ENCODE peak calls at places on chromosome 20, in nine cellular contexts. A is choroid plexus epithelial cell, F is endothelial cell, C is body of pancreas, O is CD14-positive monocyte, Q is H9, H is progenitor cell of endocrine pancreas, Y is WTC11, D is PC-3. W is an unnamed sample.
A peak's percentile ranks its signal among the peaks of the same experiment; 100 is the strongest.

GRCh38 chr20:22719250-22719649 is 134.9 kb upstream of the FOXA2 start:
- DNase-seq in D (no peak), H (no peak), F (no peak), Q (no peak), O (no peak), A (no peak), C (no peak), Y (no peak), W (no peak)

GRCh38 chr20:44635877-44636276 is 15.6 kb downstream of the ADA start:
- DNase-seq in Y (no peak), D (no peak), C (no peak), H (no peak), O (no peak), F (no peak), A (no peak), Q (no peak), W (no peak)

GRCh38 chr20:20360464-20360863 is 7.4 kb upstream of the INSM1 start:
- DNase-seq in H (peak; percentile 30), O (no peak), A (peak; percentile 85), F (peak; percentile 62), Q (peak; percentile 52), D (peak; percentile 89), Y (peak; percentile 45), C (peak; percentile 58), W (no peak)

GRCh38 chr20:4415281-4415680 is 306.4 kb upstream of the PRND start:
- DNase-seq in F (no peak), H (no peak), A (no peak), Q (no peak), C (no peak), D (no peak), Y (no peak), O (no peak), W (no peak)

GRCh38 chr20:4135385-4136077 is 120.2 kb upstream of the RNF24 start:
- DNase-seq in A (peak; percentile 96), F (no peak), C (peak; percentile 55), H (no peak), Q (peak; percentile 52), Y (no peak), O (no peak), D (peak; percentile 99), W (no peak)

GRCh38 chr20:59988141-59988540 is 29.9 kb downstream of the CDH26 start:
- DNase-seq in Q (no peak), D (peak; percentile 97), F (no peak), O (no peak), Y (no peak), H (no peak), A (no peak), C (peak; percentile 57), W (no peak)

GRCh38 chr20:63652192-63652980 is 838 bp downstream of the STMN3 start:
- DNase-seq in A (no peak), F (no peak), H (no peak), Q (peak; percentile 53), C (peak; percentile 23), Y (peak; percentile 58), D (no peak), O (no peak), W (no peak)

GRCh38 chr20:23205656-23206055 is 119.5 kb upstream of the CD93 start:
- DNase-seq in Y (peak; percentile 26), H (no peak), O (no peak), C (peak; percentile 68), A (no peak), D (peak; percentile 51), Q (peak; percentile 39), F (peak; percentile 20), W (no peak)

GRCh38 chr20:8246153-8246552 is 114.1 kb downstream of the PLCB1 start:
- DNase-seq in F (no peak), H (no peak), D (no peak), Y (no peak), C (no peak), Q (no peak), A (peak; percentile 63), O (no peak), W (no peak)

GRCh38 chr20:36506253-36506652 is 35.1 kb upstream of the MYL9 start:
- DNase-seq in F (no peak), H (no peak), O (no peak), Y (no peak), Q (no peak), C (no peak), D (peak; percentile 42), A (peak; percentile 53), W (no peak)

GRCh38 chr20:33693741-33694645 is 7.8 kb upstream of the E2F1 start:
- DNase-seq in O (no peak), Q (no peak), D (no peak), Y (peak; percentile 30), A (no peak), C (no peak), F (no peak), H (no peak), W (no peak)

GRCh38 chr20:46021361-46022359 is 7.4 kb upstream of the SLC12A5 start:
- DNase-seq in H (peak; percentile 69), O (no peak), Q (peak; percentile 98), D (peak; percentile 61), A (no peak), Y (peak; percentile 98), F (peak; percentile 99), C (peak; percentile 40), W (no peak)

GRCh38 chr20:36313936-36314335 is 7.8 kb downstream of the DLGAP4 start:
- DNase-seq in C (no peak), Q (no peak), F (no peak), D (no peak), H (no peak), A (no peak), Y (peak; percentile 12), O (no peak), W (peak; percentile 92)

GRCh38 chr20:20628314-20628713 is 84.1 kb downstream of the RALGAPA2 start:
- DNase-seq in D (no peak), H (no peak), Q (no peak), A (no peak), C (no peak), F (no peak), O (no peak), Y (no peak), W (no peak)

GRCh38 chr20:51169813-51170212 is 146.9 kb upstream of the KCNG1 start:
- DNase-seq in D (no peak), O (no peak), F (no peak), H (no peak), C (no peak), Y (no peak), Q (peak; percentile 57), A (no peak), W (no peak)
- TF ChIP-seq CTCF in D (no peak), O (no peak), F (no peak), H (no peak), C (no peak), Y (no peak), Q (no peak), A (no peak), W (no peak)

DNA sequence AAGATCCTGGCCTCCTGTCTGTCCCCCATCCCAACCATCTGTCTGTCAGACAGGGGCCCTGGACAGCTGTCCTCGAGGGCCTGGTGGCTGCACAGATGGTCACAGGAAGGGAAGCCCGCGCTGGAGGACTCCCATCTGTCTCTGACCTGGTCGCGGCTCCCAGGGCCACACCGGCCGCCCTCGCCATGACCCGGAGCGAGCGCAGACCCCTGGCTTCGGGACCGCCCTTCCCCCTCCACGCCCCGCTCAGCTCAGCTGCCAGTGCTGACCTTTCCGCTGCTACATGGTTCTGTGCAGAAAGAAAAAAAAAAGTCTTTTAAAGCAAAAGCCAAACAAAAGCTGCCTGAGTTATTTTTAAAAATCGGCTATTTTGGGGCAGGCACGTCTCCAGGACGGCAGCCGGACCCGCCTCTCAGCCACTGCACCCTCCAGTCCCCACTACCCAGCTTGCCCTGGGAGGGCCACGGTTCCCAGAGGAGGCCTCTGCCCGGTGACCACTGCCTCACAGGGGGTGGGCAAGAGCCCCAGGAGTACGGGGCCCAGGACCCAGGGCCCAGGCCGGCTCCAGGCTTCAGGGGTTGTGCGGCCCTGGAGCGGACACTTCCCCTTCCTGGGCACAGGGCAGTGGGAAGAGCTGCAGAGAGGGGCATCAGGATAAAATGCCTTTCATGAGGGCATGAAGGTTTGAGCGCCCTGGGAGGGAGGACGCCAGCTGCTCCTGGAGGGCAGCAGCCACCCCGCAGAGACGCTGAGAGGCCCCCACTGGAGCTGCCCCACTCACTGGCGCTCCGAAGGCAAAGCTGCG is 10.8 kb downstream of the LAMA5 start:
- DNase-seq in A (no peak), Y (no peak), D (no peak), Q (no peak), C (no peak), F (no peak), H (no peak), O (no peak), W (no peak)
- TF ChIP-seq CTCF in A (no peak), Y (no peak), D (no peak), Q (no peak), C (no peak), F (no peak), H (no peak), O (no peak), W (no peak)

DNA sequence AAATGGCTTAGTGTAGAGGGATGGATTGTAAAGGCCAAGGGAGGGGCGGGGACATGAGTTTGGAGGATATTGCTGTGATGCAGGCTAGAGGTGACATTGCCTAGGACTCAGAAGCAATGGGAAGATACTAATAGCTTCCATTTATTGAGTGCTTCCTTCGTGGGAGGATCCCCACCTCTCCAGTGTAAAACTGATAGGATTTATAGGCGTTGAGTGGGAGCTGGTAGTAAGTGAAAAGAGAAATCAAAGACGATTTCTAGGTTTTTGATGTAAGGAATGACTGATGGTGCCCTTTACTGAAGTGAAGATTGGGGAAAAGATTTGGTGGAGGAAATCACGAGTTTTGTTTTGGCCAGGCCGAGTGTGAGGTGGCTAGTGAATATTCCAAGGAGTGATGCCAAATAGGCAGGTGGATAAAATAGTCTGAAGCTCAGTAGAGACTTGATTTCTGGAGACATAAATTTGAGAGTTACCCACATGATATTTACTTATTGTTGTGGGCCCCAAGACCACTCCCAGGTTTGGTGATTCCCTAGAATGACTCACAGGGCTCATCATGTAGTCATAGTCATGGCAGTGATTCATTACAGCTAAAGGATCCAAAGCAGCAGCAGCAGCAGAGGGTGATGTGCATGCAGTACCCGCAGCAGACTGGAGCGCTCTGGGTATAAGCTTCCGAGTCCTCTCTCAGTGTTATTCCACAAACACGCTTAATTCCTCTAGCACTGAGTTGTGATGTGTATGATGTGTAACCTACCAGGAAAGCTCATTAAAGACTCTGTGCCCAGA is 10.2 kb downstream of the RPRD1B start:
- DNase-seq in C (no peak), O (no peak), A (peak; percentile 88), D (peak; percentile 97), F (no peak), Y (no peak), Q (no peak), H (no peak), W (no peak)
- TF ChIP-seq CTCF in C (no peak), O (no peak), A (peak; percentile 42), D (peak; percentile 33), F (no peak), Y (no peak), Q (no peak), H (no peak), W (peak; percentile 18)

DNA sequence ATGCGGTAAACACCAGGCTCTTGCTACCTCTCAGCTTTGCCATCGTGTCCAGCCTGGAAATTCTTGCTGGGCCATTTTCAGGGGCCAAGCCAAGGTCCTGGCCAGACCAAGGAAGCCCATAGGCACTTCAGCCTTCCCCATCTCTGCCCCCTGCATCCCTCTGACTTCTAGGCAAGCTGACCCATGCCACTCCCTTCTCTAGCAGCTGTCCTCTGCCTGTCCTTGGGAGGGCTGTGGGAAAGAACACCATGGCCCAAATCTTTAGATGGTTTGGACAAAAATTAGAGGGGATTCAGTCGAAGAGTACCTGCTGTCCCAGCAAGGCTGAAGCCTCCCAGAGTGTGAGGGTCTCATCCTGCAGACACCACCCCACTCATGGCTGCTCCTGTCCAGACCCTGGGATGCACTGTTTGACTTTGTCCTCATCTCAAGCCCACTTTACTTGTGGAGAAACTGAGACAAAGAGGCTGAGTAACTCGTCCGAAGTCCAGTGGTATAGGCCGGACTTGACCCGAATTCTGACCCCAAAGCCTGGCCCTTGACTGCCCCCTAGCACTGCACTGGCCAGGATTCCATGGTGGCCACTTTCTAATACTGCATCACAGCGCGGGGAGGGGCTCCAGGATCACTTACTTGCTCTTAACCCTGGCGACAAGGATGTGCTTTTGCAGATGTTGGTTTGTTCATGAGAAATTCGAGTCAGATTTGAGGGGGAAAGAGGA is 22.4 kb upstream of the STX16 start:
- DNase-seq in Y (no peak), Q (no peak), O (no peak), C (no peak), D (no peak), F (no peak), H (no peak), A (no peak), W (no peak)
- TF ChIP-seq CTCF in Y (no peak), Q (peak; percentile 34), O (no peak), C (no peak), D (no peak), F (no peak), H (no peak), A (no peak), W (no peak)